ENCODE peak calls at places on chromosomes 1 and 21, in four cellular contexts. G is A549, K is HCT116, U is right lobe of liver. P is an unnamed sample.

GRCh38 chr1:20099533-20099932 is 19.8 kb downstream of the PLA2G2D start:
- ATAC-seq in G (no peak), K (no peak), U (no peak), P (no peak)

GRCh38 chr1:27528701-27529637 is 39.0 kb upstream of the WASF2 start:
- ATAC-seq in G (peak), K (peak), U (peak), P (peak)

GRCh38 chr1:219761208-219761860 is 148.4 kb upstream of the ZC3H11B start:
- ATAC-seq in G (no peak), K (no peak), U (peak), P (no peak)

GRCh38 chr21:31686272-31686913 is 26.9 kb downstream of the SOD1 start:
- ATAC-seq in G (no peak), K (no peak), U (no peak), P (no peak)

GRCh38 chr1:210374600-210374953 is 45.9 kb downstream of the HHAT start:
- ATAC-seq in G (no peak), K (no peak), U (no peak), P (no peak)

GRCh38 chr1:29689372-29690030 is 453.2 kb downstream of the PTPRU start:
- ATAC-seq in G (no peak), K (peak), U (no peak), P (no peak)

GRCh38 chr1:115456441-115456961 is 118.5 kb upstream of the NGF start:
- ATAC-seq in G (no peak), K (no peak), U (no peak), P (no peak)

GRCh38 chr1:160645386-160646063 is 1.3 kb downstream of the SLAMF1 start:
- ATAC-seq in G (no peak), K (no peak), U (no peak), P (no peak)

GRCh38 chr1:174938306-174939000 is 61.3 kb upstream of the CACYBP start:
- ATAC-seq in G (no peak), K (no peak), U (no peak), P (no peak)

GRCh38 chr1:220775238-220775853 is 11.4 kb upstream of the MTARC1 start:
- ATAC-seq in G (peak), K (peak), U (peak), P (no peak)

GRCh38 chr1:228968841-228969606 is 233.7 kb downstream of the RHOU start:
- ATAC-seq in G (no peak), K (no peak), U (no peak), P (no peak)

GRCh38 chr1:160864173-160864572 is 1.5 kb upstream of the CD244 start:
- ATAC-seq in G (no peak), K (no peak), U (no peak), P (no peak)

GRCh38 chr1:25702101-25702775 is 85.6 kb downstream of the MAN1C1 start:
- ATAC-seq in G (no peak), K (no peak), U (no peak), P (no peak)

GRCh38 chr1:229023651-229024295 is 247.1 kb upstream of the RAB4A start:
- ATAC-seq in G (no peak), K (no peak), U (no peak), P (peak)

GRCh38 chr1:185644531-185644930 is 89.7 kb upstream of the HMCN1 start:
- ATAC-seq in G (no peak), K (no peak), U (no peak), P (no peak)

GRCh38 chr1:28926629-28927441 is 12.5 kb downstream of the EPB41 start:
- ATAC-seq in G (no peak), K (no peak), U (peak), P (no peak)

GRCh38 chr1:21925334-21925940 is 11.7 kb downstream of the HSPG2 start:
- ATAC-seq in G (no peak), K (no peak), U (no peak), P (no peak)

GRCh38 chr1:34354367-34354766 is 177.7 kb downstream of the C1orf94 start:
- ATAC-seq in G (no peak), K (no peak), U (no peak), P (no peak)

GRCh38 chr21:40662889-40663288 is 184.1 kb downstream of the DSCAM start:
- ATAC-seq in G (no peak), K (no peak), U (no peak), P (no peak)

GRCh38 chr1:242523968-242524570 is 428 bp downstream of the PLD5 start:
- ATAC-seq in G (peak), K (no peak), U (no peak), P (peak)

GRCh38 chr1:81576996-81577697 is 223.6 kb upstream of the ADGRL2 start:
- ATAC-seq in G (no peak), K (no peak), U (peak), P (no peak)

GRCh38 chr1:200379431-200379755 is 30.4 kb downstream of the ZNF281 start:
- ATAC-seq in G (peak), K (no peak), U (peak), P (no peak)

GRCh38 chr1:61403863-61404615 is 320.9 kb downstream of the TM2D1 start:
- ATAC-seq in G (no peak), K (no peak), U (peak), P (peak)

GRCh38 chr1:183953031-183953430 is 84.5 kb downstream of the COLGALT2 start:
- ATAC-seq in G (peak), K (no peak), U (no peak), P (no peak)

GRCh38 chr1:48466594-48466993 is 5.4 kb downstream of the SPATA6 start:
- ATAC-seq in G (no peak), K (no peak), U (no peak), P (no peak)

GRCh38 chr1:51549901-51550300 is 30.8 kb upstream of the EPS15 start:
- ATAC-seq in G (no peak), K (no peak), U (no peak), P (no peak)

GRCh38 chr1:237393632-237394031 is 351.6 kb downstream of the RYR2 start:
- ATAC-seq in G (no peak), K (no peak), U (no peak), P (no peak)

GRCh38 chr1:244138399-244138798 is 87.3 kb downstream of the ZBTB18 start:
- ATAC-seq in G (no peak), K (no peak), U (peak), P (no peak)

GRCh38 chr1:31434979-31435378 is 22.0 kb downstream of the SERINC2 start:
- ATAC-seq in G (no peak), K (peak), U (peak), P (no peak)

GRCh38 chr1:10663668-10664035 is 132.8 kb downstream of the CASZ1 start:
- ATAC-seq in G (peak), K (peak), U (peak), P (peak)

GRCh38 chr1:212606734-212607205 is 1.8 kb upstream of the ATF3 start:
- ATAC-seq in G (no peak), K (no peak), U (peak), P (no peak)

GRCh38 chr1:208251015-208251414 is 6.8 kb upstream of the PLXNA2 start:
- ATAC-seq in G (no peak), K (no peak), U (peak), P (no peak)

DNA sequence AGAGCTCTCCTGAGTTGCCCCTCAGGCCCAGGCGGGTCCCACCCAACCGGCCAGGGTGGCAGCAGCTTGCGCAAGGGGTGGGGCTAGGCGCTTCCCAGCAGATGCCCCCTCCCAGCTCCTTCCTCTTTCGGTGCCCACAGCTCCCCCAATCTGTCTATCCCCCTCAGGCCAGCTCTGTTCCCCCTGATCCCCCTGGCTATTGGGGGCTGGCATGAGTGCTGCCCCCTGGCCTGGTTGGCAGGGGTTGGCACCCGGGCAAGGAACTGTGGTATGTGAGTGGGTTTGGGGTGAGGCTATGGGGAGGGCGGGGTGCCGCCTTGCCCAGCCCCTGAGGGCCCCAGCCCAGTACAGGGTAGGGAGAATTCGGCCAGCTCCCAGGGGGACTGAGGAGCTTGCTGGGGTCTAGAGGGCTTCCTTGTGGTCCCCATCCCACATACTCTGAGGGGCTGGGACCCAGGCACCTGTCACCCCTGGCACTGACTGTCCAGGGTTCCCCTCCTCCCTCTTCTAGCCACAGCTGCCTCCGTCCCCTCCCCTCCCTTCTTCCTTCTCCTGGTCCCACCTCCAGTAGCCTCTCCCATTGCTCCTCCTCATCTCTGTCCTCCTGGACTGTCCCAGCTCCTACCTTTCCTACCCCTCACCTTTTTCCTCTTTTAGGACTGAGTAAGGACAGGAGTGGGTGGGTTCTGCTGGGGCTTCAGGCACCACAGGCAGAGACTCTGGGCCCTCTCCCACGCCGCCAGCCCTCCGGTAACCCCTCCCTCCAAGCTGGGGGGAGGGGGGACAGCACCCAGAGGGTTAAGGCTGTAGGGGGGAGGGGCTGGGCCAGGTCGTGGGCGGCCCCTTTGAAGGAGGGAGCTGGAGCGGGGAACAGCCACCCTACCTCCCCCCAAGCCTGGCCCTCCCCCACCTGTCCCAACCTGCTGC is 5.7 kb downstream of the ZBTB7B start:
- ATAC-seq in G (no peak), K (no peak), U (no peak), P (no peak)
- H3K4me3 ChIP-seq in G (no peak), K (no peak), U (no peak), P (peak)

DNA sequence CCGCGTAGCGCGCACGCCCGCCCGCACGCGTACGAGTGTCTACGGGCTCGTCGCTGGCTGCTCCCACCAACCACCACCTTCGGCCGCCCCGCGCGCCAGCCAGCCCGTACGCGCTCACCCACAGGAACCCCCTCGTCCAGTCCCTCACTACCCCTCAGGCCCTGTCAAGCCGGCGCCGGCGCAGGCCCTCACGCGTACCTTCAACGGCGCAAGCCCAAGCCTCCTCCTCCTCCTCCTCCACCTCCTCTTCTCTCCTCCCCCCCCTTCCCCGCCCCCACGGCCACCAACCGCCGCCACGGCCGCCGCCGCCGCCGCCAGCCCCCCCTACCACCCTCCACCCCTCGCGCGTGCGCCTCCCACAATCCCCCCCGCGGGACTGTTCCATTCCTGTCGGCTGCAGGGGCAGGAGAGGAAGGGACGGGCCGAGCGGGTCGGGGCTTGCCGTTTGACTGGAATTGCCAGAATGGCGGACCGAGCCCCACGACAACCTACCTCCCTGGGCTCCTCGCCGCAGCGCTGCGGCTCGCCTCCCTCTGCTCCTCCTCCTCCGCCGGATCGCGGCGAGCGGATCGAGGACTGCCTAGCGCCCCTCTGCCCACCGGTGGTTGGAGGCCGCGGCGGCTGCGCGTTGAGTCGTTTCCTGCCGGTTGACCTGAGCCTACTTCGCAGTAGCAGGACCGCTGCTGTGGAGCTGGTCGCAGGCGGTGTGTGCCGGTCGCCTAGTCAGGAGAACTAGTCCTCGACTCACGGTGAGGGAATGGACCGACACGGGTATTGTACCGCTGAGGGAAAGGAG is at the start of gene ASH1L:
- ATAC-seq in G (peak), K (peak), U (peak), P (peak)
- TF ChIP-seq POLR2A in G (peak), K (peak), U (peak), P (peak)

GRCh38 chr21:15054089-15054488 is 10.7 kb downstream of the NRIP1 start:
- ATAC-seq in G (no peak), K (no peak), U (no peak), P (no peak)
- H3K4me3 ChIP-seq in G (no peak), K (no peak), U (no peak), P (no peak)

GRCh38 chr1:150234647-150235435 is 1.1 kb downstream of the ANP32E start:
- ATAC-seq in G (peak), K (peak), U (peak), P (peak)
- TF ChIP-seq POLR2A in G (peak), K (no peak), U (peak), P (peak)

DNA sequence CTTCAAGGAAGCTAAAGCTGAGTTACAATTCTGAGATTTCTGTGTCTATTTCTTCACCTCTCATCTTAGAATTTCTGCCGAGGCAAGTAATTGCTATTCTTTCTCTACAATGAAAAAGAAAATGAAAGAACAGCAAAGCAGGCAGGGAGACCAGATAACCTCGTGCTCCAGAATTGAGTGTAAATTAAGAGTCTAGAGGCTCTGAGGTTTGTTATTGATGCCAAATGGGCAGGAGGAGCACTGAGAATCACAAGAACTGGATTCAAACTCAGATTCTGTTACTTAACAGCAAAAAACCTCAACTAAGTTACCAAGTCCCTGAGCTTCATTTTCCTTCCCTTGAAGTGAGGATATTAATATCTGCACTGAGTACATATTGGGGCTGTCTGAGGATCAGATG is 5.5 kb upstream of the DDR2 start:
- ATAC-seq in G (no peak), K (no peak), U (peak), P (no peak)
- H3K4me3 ChIP-seq in G (no peak), K (no peak), U (no peak), P (peak)

GRCh38 chr1:92960395-92961130 is 699 bp downstream of the DIPK1A start:
- ATAC-seq in G (peak), K (peak), U (peak), P (peak)
- TF ChIP-seq POLR2A in G (no peak), K (no peak), U (peak), P (no peak)